ENCODE peak calls at places on chromosomes 12 and 14, in ten cellular contexts. V is upper lobe of left lung; W is C1 segment of cervical spinal cord; O is HCEC 1CT; Q is fibroblast of the aortic adventitia; F is activated CD8-positive, alpha-beta memory T cell treated with anti-CD3 and anti-CD28 coated beads, Interleukin-2, amount 10 ng/mL, durations not matched to agents 7 days and 5 days; R is cardiac fibroblast; K is Calu3; E is GM23248; Y is NAMALWA. P is an unnamed sample.
A peak's percentile ranks its signal among the peaks of the same experiment; 100 is the strongest.

GRCh38 chr12:24255920-24256635 is 306.6 kb upstream of the SOX5 start:
- DNase-seq in V (no peak), W (no peak), O (no peak), Q (no peak), F (no peak), R (no peak), K (no peak), E (no peak), Y (no peak), P (no peak)

GRCh38 chr12:69903548-69903947 is 78.5 kb downstream of the MYRFL start:
- DNase-seq in V (no peak), W (no peak), O (no peak), Q (no peak), F (no peak), R (no peak), K (no peak), E (no peak), Y (no peak), P (no peak)

GRCh38 chr14:24959791-24960331 is 90.1 kb downstream of the STXBP6 start:
- DNase-seq in V (no peak), W (no peak), O (peak; percentile 29), Q (peak; percentile 37), F (no peak), R (no peak), K (no peak), E (no peak), Y (peak; percentile 14), P (peak; percentile 55)

GRCh38 chr14:58739674-58740073 is 101.9 kb downstream of the DACT1 start:
- DNase-seq in V (no peak), W (no peak), O (no peak), Q (no peak), F (no peak), R (no peak), K (no peak), E (no peak), Y (no peak), P (no peak)

GRCh38 chr12:39613525-39613924 is 6.1 kb downstream of the ABCD2 start:
- DNase-seq in V (no peak), W (no peak), O (no peak), Q (no peak), F (no peak), R (no peak), K (no peak), E (no peak), Y (no peak), P (no peak)

GRCh38 chr12:47391566-47391965 is 311.8 kb upstream of the AMIGO2 start:
- DNase-seq in V (no peak), W (no peak), O (no peak), Q (no peak), F (peak; percentile 90), R (no peak), K (no peak), E (no peak), Y (no peak), P (no peak)

GRCh38 chr14:91418387-91419043 is 895 bp upstream of the CCDC88C start:
- DNase-seq in V (peak; percentile 78), W (peak; percentile 38), O (no peak), Q (peak; percentile 52), F (peak; percentile 88), R (peak; percentile 50), K (peak; percentile 76), E (peak; percentile 59), Y (peak; percentile 87), P (peak; percentile 17)

GRCh38 chr12:54891717-54892478 is 37.6 kb downstream of the MUCL1 start:
- DNase-seq in V (peak; percentile 51), W (no peak), O (no peak), Q (no peak), F (no peak), R (no peak), K (peak; percentile 57), E (no peak), Y (no peak), P (no peak)

GRCh38 chr12:44626883-44627282 is 249.2 kb downstream of the NELL2 start:
- DNase-seq in V (no peak), W (no peak), O (no peak), Q (no peak), F (no peak), R (no peak), K (no peak), E (no peak), Y (no peak), P (no peak)

GRCh38 chr12:92556141-92556540 is 146.6 kb upstream of the PLEKHG7 start:
- DNase-seq in V (no peak), W (no peak), O (no peak), Q (no peak), F (no peak), R (no peak), K (no peak), E (no peak), Y (peak; percentile 20), P (no peak)

GRCh38 chr14:20781805-20782204 is 737 bp downstream of the RNASE6 start:
- DNase-seq in V (no peak), W (no peak), O (no peak), Q (no peak), F (no peak), R (no peak), K (no peak), E (no peak), Y (no peak), P (no peak)

GRCh38 chr14:50397461-50398196 is 948 bp upstream of the CDKL1 start:
- DNase-seq in V (peak; percentile 35), W (no peak), O (peak; percentile 47), Q (peak; percentile 22), F (no peak), R (peak; percentile 44), K (peak; percentile 26), E (peak; percentile 63), Y (peak; percentile 38), P (no peak)

GRCh38 chr14:55071870-55072640 is 20.6 kb downstream of the MAPK1IP1L start:
- DNase-seq in V (no peak), W (no peak), O (peak; percentile 83), Q (peak; percentile 91), F (peak; percentile 52), R (peak; percentile 93), K (no peak), E (peak; percentile 98), Y (peak; percentile 57), P (peak; percentile 94)

GRCh38 chr12:112900298-112901145 is 6.2 kb upstream of the OAS1 start:
- DNase-seq in V (peak; percentile 28), W (no peak), O (peak; percentile 55), Q (peak; percentile 49), F (peak; percentile 70), R (peak; percentile 56), K (peak; percentile 64), E (peak; percentile 48), Y (peak; percentile 76), P (peak; percentile 27)

GRCh38 chr14:67440513-67440912 is 28.5 kb upstream of the PLEK2 start:
- DNase-seq in V (no peak), W (no peak), O (no peak), Q (no peak), F (no peak), R (no peak), K (peak; percentile 30), E (no peak), Y (no peak), P (no peak)

GRCh38 chr14:104724981-104725771 is 1.1 kb downstream of the ADSS1 start:
- DNase-seq in V (no peak), W (no peak), O (peak; percentile 49), Q (peak; percentile 27), F (no peak), R (peak; percentile 47), K (peak; percentile 71), E (peak; percentile 63), Y (no peak), P (no peak)

GRCh38 chr12:89016970-89017778 is 335.1 kb downstream of the DUSP6 start:
- DNase-seq in V (peak; percentile 22), W (no peak), O (peak; percentile 74), Q (peak; percentile 85), F (peak; percentile 50), R (peak; percentile 86), K (peak; percentile 65), E (peak; percentile 83), Y (peak; percentile 76), P (peak; percentile 76)

GRCh38 chr12:11743333-11743732 is 93.9 kb downstream of the ETV6 start:
- DNase-seq in V (no peak), W (no peak), O (no peak), Q (no peak), F (no peak), R (no peak), K (no peak), E (no peak), Y (no peak), P (no peak)

GRCh38 chr12:32617549-32617948 is 61.6 kb upstream of the DNM1L start:
- DNase-seq in V (no peak), W (no peak), O (no peak), Q (no peak), F (no peak), R (no peak), K (no peak), E (no peak), Y (no peak), P (no peak)

GRCh38 chr14:65167072-65167645 is 64.8 kb upstream of the MAX start:
- DNase-seq in V (no peak), W (no peak), O (no peak), Q (peak; percentile 28), F (peak; percentile 60), R (peak; percentile 27), K (no peak), E (peak; percentile 31), Y (peak; percentile 60), P (no peak)

GRCh38 chr12:51834411-51834810 is 14.1 kb downstream of the FIGNL2 start:
- DNase-seq in V (no peak), W (no peak), O (no peak), Q (no peak), F (no peak), R (no peak), K (no peak), E (no peak), Y (no peak), P (no peak)

GRCh38 chr14:102525213-102526143 is 15.9 kb upstream of the ANKRD9 start:
- DNase-seq in V (peak; percentile 53), W (no peak), O (peak; percentile 69), Q (peak; percentile 72), F (peak; percentile 74), R (peak; percentile 75), K (peak; percentile 52), E (peak; percentile 76), Y (peak; percentile 84), P (peak; percentile 59)

GRCh38 chr14:59482471-59483331 is 1.5 kb downstream of the L3HYPDH start:
- DNase-seq in V (peak; percentile 25), W (no peak), O (peak; percentile 92), Q (peak; percentile 94), F (no peak), R (peak; percentile 95), K (peak; percentile 37), E (peak; percentile 96), Y (no peak), P (peak; percentile 95)

GRCh38 chr14:102540310-102541028 is 30.9 kb upstream of the ANKRD9 start:
- DNase-seq in V (no peak), W (no peak), O (no peak), Q (no peak), F (no peak), R (peak; percentile 42), K (no peak), E (no peak), Y (no peak), P (peak; percentile 4)

GRCh38 chr12:85004199-85004598 is 31.9 kb downstream of the TSPAN19 start:
- DNase-seq in V (no peak), W (no peak), O (no peak), Q (no peak), F (no peak), R (no peak), K (no peak), E (no peak), Y (no peak), P (no peak)

GRCh38 chr14:94572637-94573303 is 8.5 kb upstream of the SERPINA5 start:
- DNase-seq in V (no peak), W (no peak), O (no peak), Q (no peak), F (no peak), R (no peak), K (no peak), E (no peak), Y (no peak), P (no peak)

GRCh38 chr12:100963381-100963780 is 168.8 kb downstream of the ANO4 start:
- DNase-seq in V (no peak), W (no peak), O (no peak), Q (peak; percentile 35), F (no peak), R (peak; percentile 41), K (no peak), E (peak; percentile 3), Y (no peak), P (no peak)

P was measured in IMR-90.